ENCODE peak calls at places on chromosomes 4 and X, in five cellular contexts. J is right lobe of liver; B is endodermal cell; U is naive thymus-derived CD4-positive, alpha-beta T cell; S is aorta. D is an unnamed sample.
A peak's percentile ranks its signal among the peaks of the same experiment; 100 is the strongest.

GRCh38 chrX:134685662-134686061 is 27.4 kb upstream of the PLAC1 start:
- DNase-seq in B (no peak), U (no peak), J (no peak), S (no peak), D (no peak)

GRCh38 chrX:32155044-32155638 is 1056.2 kb downstream of the DMD start:
- DNase-seq in S (no peak), U (no peak), B (peak; percentile 48), J (no peak), D (no peak)

GRCh38 chr4:36374836-36375511 is 93.6 kb downstream of the DTHD1 start:
- DNase-seq in S (peak; percentile 44), B (no peak), J (no peak), U (no peak), D (no peak)

GRCh38 chrX:18278448-18278847 is 57.8 kb upstream of the BEND2 start:
- DNase-seq in U (no peak), J (no peak), S (no peak), B (no peak), D (no peak)

GRCh38 chr4:139556735-139557505 is 901 bp upstream of the SETD7 start:
- DNase-seq in B (peak; percentile 86), J (peak; percentile 76), S (peak; percentile 73), U (peak; percentile 61), D (peak; percentile 64)

GRCh38 chr4:101158136-101158485 is 189.2 kb downstream of the PPP3CA start:
- DNase-seq in B (no peak), U (no peak), J (no peak), S (no peak), D (no peak)

GRCh38 chr4:186260117-186260503 is 5.9 kb upstream of the F11 start:
- DNase-seq in U (no peak), S (no peak), J (peak; percentile 55), B (no peak), D (no peak)

GRCh38 chr4:1564535-1565375 is 119.4 kb downstream of the FAM53A start:
- DNase-seq in S (peak; percentile 35), J (no peak), U (no peak), B (no peak), D (no peak)

GRCh38 chrX:108270280-108270679 is 167.9 kb downstream of the COL4A6 start:
- DNase-seq in B (no peak), J (no peak), U (no peak), S (no peak), D (no peak)

GRCh38 chrX:154714925-154715324 is 36.0 kb downstream of the GAB3 start:
- DNase-seq in B (peak; percentile 78), U (no peak), J (no peak), S (no peak), D (no peak)

GRCh38 chrX:39972340-39972739 is 125.4 kb downstream of the BCOR start:
- DNase-seq in S (no peak), U (no peak), B (no peak), J (no peak), D (no peak)

GRCh38 chr4:81195475-81195874 is 19.5 kb downstream of the PRKG2 start:
- DNase-seq in B (no peak), S (no peak), U (no peak), J (no peak), D (no peak)

GRCh38 chrX:8653956-8654355 is 78.0 kb downstream of the ANOS1 start:
- DNase-seq in S (no peak), U (no peak), J (no peak), B (no peak), D (no peak)

GRCh38 chr4:147984065-147984777 is 252.3 kb downstream of the ARHGAP10 start:
- DNase-seq in U (no peak), J (no peak), B (peak; percentile 87), S (peak; percentile 46), D (no peak)

GRCh38 chrX:16465081-16465876 is 184.7 kb upstream of the S100G start:
- DNase-seq in B (no peak), J (no peak), S (no peak), U (no peak), D (no peak)

GRCh38 chr4:8832130-8832930 is 39.3 kb downstream of the HMX1 start:
- DNase-seq in U (peak; percentile 6), B (peak; percentile 36), S (no peak), J (peak; percentile 7), D (no peak)

GRCh38 chr4:56082809-56083208 is 134.1 kb downstream of the CEP135 start:
- DNase-seq in U (no peak), B (no peak), S (no peak), J (no peak), D (no peak)

GRCh38 chr4:40305329-40306193 is 29.6 kb upstream of the CHRNA9 start:
- DNase-seq in J (no peak), B (no peak), S (no peak), U (no peak), D (peak; percentile 50)

GRCh38 chr4:20506827-20507226 is 193.4 kb upstream of the PACRGL start:
- DNase-seq in J (no peak), B (no peak), S (no peak), U (no peak), D (no peak)

GRCh38 chr4:36214735-36215485 is 29.4 kb downstream of the ARAP2 start:
- DNase-seq in S (no peak), J (no peak), B (no peak), U (no peak), D (no peak)

GRCh38 chr4:5751918-5752802 is 41.2 kb downstream of the EVC start:
- DNase-seq in S (no peak), U (no peak), J (no peak), B (peak; percentile 89), D (no peak)

GRCh38 chrX:141341341-141341740 is 99.0 kb upstream of the SPANXC start:
- DNase-seq in U (no peak), B (no peak), S (peak; percentile 34), J (no peak), D (no peak)

GRCh38 chr4:19214591-19214990 is 1037.1 kb upstream of the SLIT2 start:
- DNase-seq in B (no peak), J (no peak), S (no peak), U (no peak), D (no peak)

GRCh38 chrX:42459735-42460134 is 318.2 kb downstream of the PPP1R2C start:
- DNase-seq in B (no peak), J (no peak), S (no peak), U (no peak), D (no peak)

GRCh38 chr4:120731561-120731960 is 191.0 kb downstream of the PRDM5 start:
- DNase-seq in B (no peak), S (no peak), J (no peak), U (no peak), D (no peak)

GRCh38 chr4:27168783-27169182 is 308.1 kb downstream of the STIM2 start:
- DNase-seq in B (no peak), J (no peak), U (no peak), S (no peak), D (no peak)

GRCh38 chrX:13473666-13474516 is 95.5 kb upstream of the EGFL6 start:
- DNase-seq in B (no peak), J (no peak), U (peak; percentile 20), S (no peak), D (peak; percentile 60)

GRCh38 chr4:70734168-70734954 is 12.6 kb downstream of the RUFY3 start:
- DNase-seq in S (no peak), B (no peak), J (no peak), U (no peak), D (peak; percentile 19)

GRCh38 chrX:63747331-63747730 is 37.7 kb downstream of the ARHGEF9 start:
- DNase-seq in U (no peak), S (no peak), B (no peak), J (no peak), D (no peak)

GRCh38 chr4:55736605-55737183 is 82.9 kb upstream of the EXOC1L start:
- DNase-seq in S (no peak), B (no peak), U (no peak), J (no peak), D (no peak)

GRCh38 chr4:38128478-38129451 is 168.6 kb downstream of the PTTG2 start:
- DNase-seq in U (peak; percentile 57), B (peak; percentile 78), J (peak; percentile 39), S (no peak), D (peak; percentile 66)
- H3K4me1 ChIP-seq in U (peaks cover 56% of the 10 kb centered on the region), B (peaks cover 7% of the 10 kb centered on the region), J (peaks cover 48% of the 10 kb centered on the region), S (no peaks in the 10 kb centered on the region), D (peaks cover 53% of the 10 kb centered on the region)

DNA sequence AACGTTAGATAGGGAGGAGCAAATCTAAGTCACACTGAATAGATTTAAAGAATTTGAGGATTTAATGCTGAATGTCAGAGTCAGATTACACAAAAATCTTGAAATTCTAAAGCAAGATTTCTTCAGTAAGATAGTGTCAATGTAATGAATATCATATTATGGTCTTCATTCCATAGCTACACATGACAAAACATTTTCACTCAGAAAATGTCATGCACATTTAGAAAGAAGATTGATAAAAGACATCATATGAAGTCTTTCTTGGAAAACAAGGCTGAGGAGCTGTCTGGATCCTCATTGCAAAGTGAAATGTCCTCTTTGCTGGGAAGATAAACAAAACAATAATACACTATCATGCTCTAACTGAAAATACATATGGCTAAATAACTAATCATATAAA is 1006.9 kb downstream of the PCDH7 start:
- DNase-seq in J (no peak), U (no peak), B (no peak), S (no peak), D (no peak)
- H3K27ac ChIP-seq in J (no peak overlapping the region), U (no peak overlapping the region), B (no peak overlapping the region), S (no peak overlapping the region), D (no peak overlapping the region)

DNA sequence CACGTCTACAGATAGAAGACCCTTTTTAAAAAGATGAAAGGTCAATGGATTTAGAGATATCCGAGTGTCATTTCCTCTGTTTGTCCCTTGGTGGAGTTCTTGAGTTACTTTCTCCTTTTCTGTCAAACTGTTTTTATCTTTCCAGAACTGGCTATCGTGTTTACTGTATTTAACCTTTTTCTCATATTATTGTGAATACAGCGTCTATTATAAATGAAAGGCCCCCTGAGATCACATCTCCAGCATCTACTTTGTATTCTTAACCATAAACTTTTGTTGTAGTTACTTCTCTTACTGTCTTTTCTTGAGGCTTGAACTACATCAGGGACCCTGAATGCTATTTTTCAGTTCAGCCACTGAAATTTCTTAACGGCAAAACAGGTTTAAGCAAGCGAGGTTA is 4.0 kb upstream of the PCDH7 start:
- DNase-seq in J (no peak), B (no peak), U (no peak), S (no peak), D (no peak)
- H3K4me3 ChIP-seq in J (peak overlapping the region; percentile 13), B (peak overlapping the region; percentile 81), U (no peak overlapping the region), S (peak overlapping the region; percentile 38), D (no peak overlapping the region)

GRCh38 chr4:6915041-6916005 is 5.7 kb downstream of the TBC1D14 start:
- DNase-seq in U (no peak), J (no peak), S (no peak), B (no peak), D (no peak)

GRCh38 chr4:6916069-6916586 is 6.5 kb downstream of the TBC1D14 start:
- DNase-seq in J (no peak), S (no peak), U (no peak), B (no peak), D (no peak)

GRCh38 chr4:6912412-6912811 is 2.8 kb downstream of the TBC1D14 start:
- DNase-seq in S (peak; percentile 49), B (no peak), U (no peak), J (no peak), D (no peak)

GRCh38 chr4:6913350-6913749 is 3.7 kb downstream of the TBC1D14 start:
- DNase-seq in J (no peak), U (no peak), B (no peak), S (no peak), D (no peak)

DNA sequence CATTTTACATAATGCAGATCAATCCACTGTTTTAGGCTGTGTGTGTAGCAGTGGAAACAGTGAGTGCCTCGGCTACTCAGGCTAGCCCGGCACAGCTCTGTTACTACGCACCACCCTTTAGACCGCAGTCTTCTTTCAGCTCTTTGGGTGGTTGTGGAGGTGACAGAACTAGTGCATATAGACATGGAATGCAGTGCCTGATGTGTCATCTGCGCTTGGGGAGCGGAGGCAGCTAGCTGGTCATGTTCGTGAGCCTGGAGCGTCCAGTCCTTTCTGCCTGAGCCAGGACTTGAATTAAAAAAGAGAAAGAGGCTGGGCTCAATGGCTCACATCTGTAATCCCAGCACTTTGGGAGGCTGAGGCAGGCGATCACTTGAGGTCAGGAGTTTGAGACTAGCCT is 4.8 kb downstream of the TBC1D14 start:
- DNase-seq in U (no peak), B (no peak), S (no peak), J (no peak), D (no peak)
- H3K4me1 ChIP-seq in U (peaks cover 44% of the 10 kb centered on the region), B (peaks cover 2% of the 10 kb centered on the region), S (no peaks in the 10 kb centered on the region), J (peaks cover 54% of the 10 kb centered on the region), D (peaks cover 65% of the 10 kb centered on the region)